ENCODE peak calls at places on chromosomes 3 and 15, in nine cellular contexts. C is Peyer's patch; Q is astrocyte of the cerebellum; B is breast epithelium; F is GM23248; Z is ascending aorta; L is effector memory CD4-positive, alpha-beta T cell; O is PC-3; W is stomach. E is an unnamed sample.

GRCh38 chr15:101578443-101578894 is 73.7 kb downstream of the TM2D3 start:
- DNase-seq in C (peak), Q (no peak), B (no peak), F (peak), Z (no peak), L (no peak), O (peak), W (peak), E (no peak)

GRCh38 chr15:89917442-89918085 is 4.8 kb upstream of the ARPIN start:
- DNase-seq in C (no peak), Q (no peak), B (no peak), F (no peak), Z (no peak), L (no peak), O (peak), W (no peak), E (no peak)

GRCh38 chr15:51121631-51122225 is 27.0 kb upstream of the TNFAIP8L3 start:
- DNase-seq in C (no peak), Q (no peak), B (no peak), F (no peak), Z (no peak), L (no peak), O (no peak), W (no peak), E (no peak)

GRCh38 chr3:105793040-105793439 is 75.8 kb downstream of the CBLB start:
- DNase-seq in C (no peak), Q (no peak), B (no peak), F (no peak), Z (no peak), L (no peak), O (no peak), W (no peak), E (no peak)

GRCh38 chr3:24521306-24522154 is 26.9 kb upstream of the THRB start:
- DNase-seq in C (peak), Q (no peak), B (peak), F (peak), Z (no peak), L (no peak), O (peak), W (peak), E (peak)

GRCh38 chr3:53192608-53193007 is 31.6 kb downstream of the PRKCD start:
- DNase-seq in C (no peak), Q (no peak), B (no peak), F (no peak), Z (no peak), L (no peak), O (no peak), W (no peak), E (no peak)

GRCh38 chr15:30065025-30065801 is 17.5 kb upstream of the GOLGA8J start:
- DNase-seq in C (no peak), Q (peak), B (no peak), F (peak), Z (no peak), L (no peak), O (peak), W (no peak), E (no peak)

GRCh38 chr15:31270767-31271166 is 55.9 kb upstream of the KLF13 start:
- DNase-seq in C (no peak), Q (no peak), B (peak), F (no peak), Z (no peak), L (no peak), O (no peak), W (peak), E (no peak)

GRCh38 chr3:124044961-124045360 is 53.0 kb upstream of the ROPN1 start:
- DNase-seq in C (no peak), Q (no peak), B (no peak), F (no peak), Z (no peak), L (no peak), O (no peak), W (no peak), E (no peak)

GRCh38 chr3:81592101-81592500 is 169.3 kb downstream of the GBE1 start:
- DNase-seq in C (no peak), Q (peak), B (no peak), F (peak), Z (no peak), L (no peak), O (peak), W (no peak), E (no peak)

GRCh38 chr3:43024183-43024865 is 45.2 kb downstream of the GASK1A start:
- DNase-seq in C (no peak), Q (no peak), B (no peak), F (no peak), Z (no peak), L (no peak), O (no peak), W (no peak), E (no peak)

GRCh38 chr3:141690366-141691072 is 47.6 kb upstream of the RNF7 start:
- DNase-seq in C (no peak), Q (no peak), B (no peak), F (no peak), Z (no peak), L (no peak), O (no peak), W (no peak), E (no peak)

GRCh38 chr3:112484352-112484751 is 14.9 kb downstream of the BTLA start:
- DNase-seq in C (no peak), Q (no peak), B (no peak), F (no peak), Z (no peak), L (no peak), O (no peak), W (no peak), E (no peak)

GRCh38 chr15:24856397-24857093 is 98.2 kb upstream of the SNRPN start:
- DNase-seq in C (no peak), Q (no peak), B (no peak), F (no peak), Z (no peak), L (no peak), O (no peak), W (no peak), E (no peak)

GRCh38 chr15:72098076-72098475 is 19.9 kb downstream of the MYO9A start:
- DNase-seq in C (no peak), Q (no peak), B (no peak), F (no peak), Z (no peak), L (no peak), O (no peak), W (no peak), E (no peak)

GRCh38 chr3:10666621-10667020 is 149.4 kb upstream of the SLC6A11 start:
- DNase-seq in C (no peak), Q (no peak), B (no peak), F (no peak), Z (no peak), L (no peak), O (no peak), W (no peak), E (no peak)

GRCh38 chr15:49675051-49675450 is 54.2 kb downstream of the DTWD1 start:
- DNase-seq in C (no peak), Q (peak), B (no peak), F (peak), Z (no peak), L (no peak), O (peak), W (no peak), E (no peak)

GRCh38 chr3:107946700-107947099 is 144.1 kb downstream of the CD47 start:
- DNase-seq in C (no peak), Q (no peak), B (no peak), F (no peak), Z (no peak), L (no peak), O (no peak), W (no peak), E (no peak)

GRCh38 chr15:99421172-99421656 is 144.6 kb upstream of the MEF2A start:
- DNase-seq in C (no peak), Q (no peak), B (no peak), F (no peak), Z (no peak), L (no peak), O (no peak), W (peak), E (peak)

DNA sequence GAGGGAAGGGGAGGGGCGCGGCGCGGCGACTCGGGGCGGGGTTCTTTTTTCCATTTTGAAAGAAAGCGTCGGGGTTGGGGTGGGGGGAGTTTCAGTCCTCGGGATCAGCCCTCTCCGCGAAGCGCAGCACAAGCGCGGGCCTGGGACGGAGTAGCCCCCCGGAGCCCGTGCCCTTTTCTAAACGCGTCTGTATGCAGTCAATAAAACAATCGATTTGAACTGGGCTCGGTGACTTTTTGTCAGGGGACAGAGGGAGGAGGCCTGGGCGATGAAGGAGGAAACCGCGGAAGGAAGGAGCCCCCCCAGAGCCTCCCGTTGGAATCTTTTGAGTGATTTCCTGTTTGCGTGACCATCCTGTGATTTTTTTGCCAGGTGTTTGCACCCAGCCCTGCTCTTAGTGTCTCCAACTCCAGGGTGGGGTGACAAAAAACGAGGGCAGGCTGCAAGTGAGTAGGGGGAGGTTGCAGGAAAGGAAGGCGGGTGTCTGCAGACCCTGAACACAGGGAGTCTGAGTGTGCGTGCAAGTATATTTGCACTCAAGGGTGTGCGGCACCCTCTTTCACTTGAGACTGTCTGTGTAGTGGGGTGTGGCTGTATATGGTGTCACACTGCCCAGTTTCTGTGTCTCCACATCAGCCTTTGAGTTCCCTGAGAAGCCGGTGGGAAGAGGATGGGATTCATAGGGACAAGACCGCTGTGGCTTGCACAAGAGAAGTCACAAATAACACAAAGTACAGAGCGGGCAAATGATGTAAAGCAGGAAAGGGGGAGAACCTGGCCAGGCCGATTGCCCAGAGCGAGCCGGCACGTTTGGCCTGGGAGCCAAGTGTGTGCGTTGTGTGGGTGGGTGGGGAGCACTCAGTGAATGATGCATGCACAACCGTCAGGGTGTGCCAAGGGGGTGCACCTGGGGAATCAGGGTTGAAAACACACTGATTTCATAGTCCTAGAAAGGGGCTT is 6.5 kb downstream of the ISLR2 start:
- DNase-seq in C (no peak), Q (no peak), B (no peak), F (peak), Z (no peak), L (no peak), O (no peak), W (no peak), E (no peak)
- H3K4me3 ChIP-seq in C (peak), Q (peak), B (peak), F (peak), Z (peak), L (no peak), O (peak), W (peak), E (peak)

GRCh38 chr3:45599424-45599886 is 4.9 kb downstream of the LIMD1 start:
- DNase-seq in C (no peak), Q (no peak), B (no peak), F (no peak), Z (no peak), L (no peak), O (no peak), W (peak), E (no peak)
- H3K4me3 ChIP-seq in C (no peak), Q (no peak), B (no peak), F (no peak), Z (peak), L (peak), O (no peak), W (no peak), E (no peak)

GRCh38 chr3:50330330-50330729 is 2.3 kb upstream of the TUSC2 start:
- DNase-seq in C (no peak), Q (no peak), B (no peak), F (no peak), Z (no peak), L (no peak), O (no peak), W (no peak), E (no peak)
- H3K4me3 ChIP-seq in C (no peak), Q (no peak), B (no peak), F (no peak), Z (no peak), L (no peak), O (no peak), W (no peak), E (no peak)

DNA sequence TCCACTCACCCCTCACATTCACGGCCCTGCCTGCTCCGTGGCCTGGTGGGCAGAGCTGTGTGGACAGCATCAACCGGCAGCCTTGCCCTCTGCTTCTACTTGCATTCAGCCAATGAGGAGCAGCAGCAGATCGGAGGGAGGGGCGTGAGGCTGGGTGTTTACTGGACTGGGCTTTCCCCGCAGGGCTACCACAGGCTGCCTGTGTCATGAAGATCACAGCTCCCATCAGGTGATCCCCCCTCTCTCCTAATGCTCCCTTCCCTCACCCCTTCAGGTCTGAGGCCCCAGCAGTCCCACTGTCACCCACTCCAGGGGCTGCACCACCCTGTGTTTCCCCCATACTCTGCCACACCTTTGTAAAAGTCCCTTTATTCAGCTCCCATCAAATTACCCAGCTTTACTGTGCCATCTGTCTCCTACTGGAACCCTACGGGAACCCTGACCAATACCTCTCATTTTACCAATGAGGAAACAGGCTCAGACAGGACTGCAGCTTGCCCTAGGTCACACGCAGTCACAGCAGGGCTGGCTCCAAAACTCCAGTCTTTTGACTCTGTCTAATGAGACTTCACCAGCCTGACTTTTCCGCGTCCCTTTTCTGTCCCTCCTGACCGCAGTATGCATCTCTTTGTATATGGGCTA is 81.1 kb downstream of the MEGF11 start:
- DNase-seq in C (no peak), Q (no peak), B (no peak), F (no peak), Z (no peak), L (no peak), O (no peak), W (no peak), E (no peak)
- H3K4me3 ChIP-seq in C (no peak), Q (no peak), B (no peak), F (no peak), Z (no peak), L (no peak), O (no peak), W (no peak), E (no peak)

GRCh38 chr3:158713094-158713499 is 19.2 kb downstream of the RARRES1 start:
- DNase-seq in C (no peak), Q (no peak), B (no peak), F (peak), Z (no peak), L (no peak), O (no peak), W (peak), E (peak)

GRCh38 chr3:158712443-158712842 is 19.8 kb downstream of the RARRES1 start:
- DNase-seq in C (no peak), Q (no peak), B (no peak), F (no peak), Z (no peak), L (no peak), O (no peak), W (no peak), E (no peak)

GRCh38 chr3:158711886-158712285 is 20.4 kb downstream of the RARRES1 start:
- DNase-seq in C (no peak), Q (peak), B (no peak), F (peak), Z (no peak), L (no peak), O (peak), W (no peak), E (no peak)

GRCh38 chr3:158709666-158710083 is 22.6 kb downstream of the RARRES1 start:
- DNase-seq in C (no peak), Q (peak), B (no peak), F (peak), Z (no peak), L (no peak), O (peak), W (no peak), E (no peak)

DNA sequence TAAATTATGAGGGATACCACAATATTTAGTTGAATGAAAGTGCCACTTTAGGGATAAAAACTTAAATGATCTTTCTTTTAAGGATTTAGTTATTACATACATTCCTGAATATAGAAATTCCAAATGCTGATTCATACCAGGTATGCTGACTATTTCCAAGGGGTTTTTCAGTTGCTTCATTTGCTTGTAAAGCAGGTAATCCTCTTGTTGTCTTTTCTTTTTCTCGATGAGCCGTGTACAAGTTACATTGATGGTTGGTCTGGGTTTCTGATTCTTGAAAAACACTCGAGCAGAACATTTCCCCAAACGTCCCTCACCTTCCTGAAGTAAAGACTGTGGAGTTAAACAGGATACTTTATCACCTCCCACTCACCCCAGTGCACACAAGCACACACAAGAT is 21.7 kb downstream of the RARRES1 start:
- DNase-seq in C (no peak), Q (no peak), B (no peak), F (no peak), Z (no peak), L (no peak), O (no peak), W (no peak), E (no peak)
- H3K4me3 ChIP-seq in C (no peak), Q (no peak), B (no peak), F (no peak), Z (no peak), L (no peak), O (no peak), W (no peak), E (no peak)

DNA sequence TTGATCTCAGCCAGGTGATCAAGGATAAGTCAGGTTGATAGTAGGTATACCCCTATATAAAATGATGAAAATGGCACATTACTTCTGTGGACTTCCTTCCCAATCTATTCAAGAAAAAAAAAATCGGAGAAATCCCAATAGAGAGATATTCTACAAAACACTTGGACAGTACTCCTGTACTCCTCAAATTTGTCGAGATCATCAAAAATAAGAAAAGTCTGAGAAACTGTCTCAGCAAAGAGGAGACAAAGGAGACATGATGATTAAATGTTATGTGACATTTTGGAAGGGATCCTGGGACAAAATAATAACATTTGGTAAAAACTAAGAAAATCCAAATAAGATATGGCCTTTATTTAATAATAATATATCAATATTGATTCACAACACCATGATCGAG is 94.6 kb downstream of the DCLK3 start:
- DNase-seq in C (no peak), Q (no peak), B (no peak), F (no peak), Z (no peak), L (no peak), O (no peak), W (no peak), E (no peak)
- H3K4me3 ChIP-seq in C (no peak), Q (no peak), B (no peak), F (no peak), Z (no peak), L (no peak), O (no peak), W (no peak), E (no peak)

DNA sequence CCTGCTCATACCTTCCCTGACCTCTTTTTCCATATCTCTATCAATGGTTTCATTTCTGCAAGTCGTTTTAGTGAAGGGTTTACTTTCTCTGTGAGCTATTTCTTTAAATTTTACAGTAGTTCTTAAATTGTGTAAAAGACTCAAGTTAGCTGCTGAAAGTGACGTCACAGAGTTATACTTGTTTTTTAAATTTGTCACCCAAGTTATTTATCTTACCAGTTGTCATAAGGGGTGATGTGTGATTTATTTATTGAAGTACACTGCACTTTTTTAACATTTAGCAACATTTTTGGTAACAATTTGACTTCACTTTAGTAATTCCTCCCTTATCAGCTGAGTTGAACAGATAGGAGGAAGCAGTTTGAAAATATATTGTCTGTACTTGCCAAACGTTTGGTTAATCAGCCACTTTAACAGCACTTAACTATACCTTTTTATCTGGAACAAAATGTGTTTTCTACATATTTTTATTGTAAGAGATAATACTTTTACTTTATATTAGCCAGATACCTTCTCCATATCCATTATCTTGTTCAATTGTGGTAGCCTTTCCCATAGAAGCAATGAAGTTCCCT is 3.8 kb downstream of the STT3B start:
- DNase-seq in C (no peak), Q (no peak), B (no peak), F (peak), Z (no peak), L (no peak), O (no peak), W (no peak), E (no peak)
- H3K4me3 ChIP-seq in C (no peak), Q (no peak), B (peak), F (peak), Z (peak), L (peak), O (peak), W (peak), E (no peak)

DNA sequence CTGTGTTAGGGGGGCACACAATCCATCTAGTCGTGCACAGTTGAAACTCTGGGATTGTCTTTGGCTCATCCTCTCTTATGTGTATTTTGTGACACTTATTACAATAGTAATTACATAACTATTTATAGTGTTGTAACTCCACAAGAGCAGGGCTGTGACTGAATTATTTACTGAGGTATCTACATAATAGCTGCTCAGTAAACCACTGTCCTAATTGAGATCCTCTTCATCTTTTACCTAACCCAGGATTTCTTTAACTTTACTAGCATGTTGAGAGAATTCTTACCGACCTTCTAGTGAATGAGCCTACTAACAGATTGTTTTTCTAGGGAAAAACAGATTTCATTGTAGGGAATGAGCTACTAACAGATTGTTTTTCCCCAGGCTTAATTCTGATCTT is 11.1 kb downstream of the KLHL18 start:
- DNase-seq in C (no peak), Q (no peak), B (no peak), F (no peak), Z (no peak), L (no peak), O (no peak), W (no peak), E (no peak)
- H3K4me3 ChIP-seq in C (no peak), Q (no peak), B (no peak), F (no peak), Z (no peak), L (no peak), O (no peak), W (no peak), E (no peak)

GRCh38 chr15:74780523-74780982 is 1.3 kb upstream of the CSK start:
- DNase-seq in C (no peak), Q (no peak), B (no peak), F (no peak), Z (no peak), L (no peak), O (no peak), W (no peak), E (no peak)
- H3K4me3 ChIP-seq in C (peak), Q (no peak), B (no peak), F (no peak), Z (peak), L (peak), O (no peak), W (no peak), E (no peak)

E was measured in tibial artery.